ENCODE peak calls at places on chromosomes 11 and 22, in four cellular contexts. T is GM12878, L is HL-60, G is K562. H is an unnamed sample.

GRCh38 chr22:29314537-29315285 is 786 bp downstream of the RASL10A start:
- DNase-seq in T (no peak), L (no peak), G (no peak), H (peak; percentile 39)

GRCh38 chr22:41976070-41976901 is 7.0 kb downstream of the SEPTIN3 start:
- DNase-seq in T (no peak), L (no peak), G (peak; percentile 74), H (peak; percentile 54)

GRCh38 chr22:44639891-44640617 is 62.0 kb upstream of the PRR5 start:
- DNase-seq in T (no peak), L (no peak), G (no peak), H (no peak)

GRCh38 chr11:122817121-122817520 is 21.2 kb upstream of the CRTAM start:
- DNase-seq in T (no peak), L (no peak), G (no peak), H (no peak)

GRCh38 chr11:124732230-124732629 is 7.5 kb upstream of the NRGN start:
- DNase-seq in T (no peak), L (peak; percentile 58), G (no peak), H (no peak)

GRCh38 chr22:22977479-22978200 is 90.0 kb downstream of the IGLL5 start:
- DNase-seq in T (no peak), L (no peak), G (no peak), H (no peak)

GRCh38 chr11:9399466-9399865 is 15.0 kb downstream of the IPO7 start:
- DNase-seq in T (no peak), L (no peak), G (no peak), H (no peak)

GRCh38 chr11:30983143-30983542 is 386.4 kb downstream of the DCDC1 start:
- DNase-seq in T (no peak), L (no peak), G (no peak), H (no peak)

GRCh38 chr11:57938351-57938750 is 85.3 kb upstream of the OR9Q1 start:
- DNase-seq in T (no peak), L (no peak), G (no peak), H (no peak)

GRCh38 chr11:11992257-11992690 is 16.2 kb downstream of the DKK3 start:
- DNase-seq in T (no peak), L (no peak), G (no peak), H (no peak)

GRCh38 chr11:94325681-94326080 is 21.3 kb downstream of the IZUMO1R start:
- DNase-seq in T (peak; percentile 9), L (no peak), G (peak; percentile 64), H (peak; percentile 44)

GRCh38 chr11:35711173-35711910 is 48.8 kb downstream of the TRIM44 start:
- DNase-seq in T (no peak), L (no peak), G (no peak), H (no peak)

GRCh38 chr11:125464671-125465070 is 31.4 kb downstream of the FEZ1 start:
- DNase-seq in T (no peak), L (no peak), G (no peak), H (no peak)

GRCh38 chr11:72652871-72653615 is 21.2 kb downstream of the PDE2A start:
- DNase-seq in T (no peak), L (no peak), G (peak; percentile 82), H (no peak)

GRCh38 chr11:116990061-116990473 is 108.2 kb downstream of the SIK3 start:
- DNase-seq in T (no peak), L (no peak), G (no peak), H (no peak)

GRCh38 chr22:49533886-49534285 is 293.8 kb downstream of the BRD1 start:
- DNase-seq in T (no peak), L (no peak), G (no peak), H (no peak)

GRCh38 chr11:117438371-117439000 is 110.8 kb downstream of the CEP164 start:
- DNase-seq in T (no peak), L (no peak), G (no peak), H (no peak)

GRCh38 chr22:44776535-44777363 is 24.4 kb downstream of the ARHGAP8 start:
- DNase-seq in T (no peak), L (no peak), G (no peak), H (no peak)

GRCh38 chr11:89293966-89294679 is 116.4 kb downstream of the TYR start:
- DNase-seq in T (no peak), L (no peak), G (no peak), H (no peak)

GRCh38 chr11:128532016-128532570 is 55.3 kb downstream of the ETS1 start:
- DNase-seq in T (no peak), L (no peak), G (no peak), H (no peak)

GRCh38 chr22:38788417-38788816 is 5.5 kb downstream of the DNAL4 start:
- DNase-seq in T (no peak), L (no peak), G (no peak), H (no peak)

DNA sequence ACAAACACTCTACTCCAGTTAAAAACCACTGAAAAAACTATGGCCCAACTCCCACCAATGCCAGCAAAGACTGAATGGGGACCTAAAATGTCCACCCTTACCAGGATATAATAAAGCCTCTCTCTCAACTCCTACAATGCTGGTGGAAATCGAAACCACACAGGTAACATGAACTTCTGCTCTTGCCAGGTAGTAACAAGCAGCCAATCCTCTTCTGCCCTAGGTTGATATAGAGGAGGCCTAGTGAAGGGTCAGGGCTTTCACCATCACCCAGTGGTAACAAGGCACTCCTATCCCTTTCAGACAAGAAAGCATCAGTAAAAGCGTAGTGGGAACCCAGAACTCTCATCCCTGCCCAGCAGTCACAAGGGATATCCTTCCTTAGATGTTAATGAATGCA is 22.6 kb downstream of the DCUN1D5 start:
- DNase-seq in T (no peak), L (no peak), G (no peak), H (no peak)
- TF ChIP-seq SPI1 in T (no peak), L (no peak), G (no peak), H (no peak)

GRCh38 chr11:133355095-133355494 is 177.2 kb downstream of the OPCML start:
- DNase-seq in T (no peak), L (no peak), G (no peak), H (no peak)

GRCh38 chr11:133350045-133350444 is 182.3 kb downstream of the OPCML start:
- DNase-seq in T (no peak), L (no peak), G (no peak), H (no peak)

DNA sequence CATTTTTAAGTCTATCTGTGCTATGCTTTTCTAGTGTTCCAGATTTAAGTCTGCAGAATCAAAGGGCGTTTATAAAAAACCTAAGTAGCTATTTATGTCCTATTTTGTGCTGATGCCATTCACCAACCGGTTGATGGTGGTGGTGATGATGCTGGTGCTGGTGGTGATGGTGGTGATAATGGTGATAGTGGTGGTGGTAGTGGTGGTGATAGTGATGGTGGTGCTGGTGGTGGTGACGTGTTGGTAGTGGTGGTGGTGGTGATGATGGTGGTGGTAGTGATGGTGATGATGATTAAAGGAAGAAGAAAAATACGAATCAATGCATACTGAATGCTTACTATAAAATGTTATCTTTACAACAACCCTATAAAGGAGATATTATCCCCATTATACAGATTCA is 178.2 kb downstream of the OPCML start:
- DNase-seq in T (no peak), L (no peak), G (no peak), H (no peak)
- TF ChIP-seq SPI1 in T (no peak), L (no peak), G (no peak), H (no peak)

DNA sequence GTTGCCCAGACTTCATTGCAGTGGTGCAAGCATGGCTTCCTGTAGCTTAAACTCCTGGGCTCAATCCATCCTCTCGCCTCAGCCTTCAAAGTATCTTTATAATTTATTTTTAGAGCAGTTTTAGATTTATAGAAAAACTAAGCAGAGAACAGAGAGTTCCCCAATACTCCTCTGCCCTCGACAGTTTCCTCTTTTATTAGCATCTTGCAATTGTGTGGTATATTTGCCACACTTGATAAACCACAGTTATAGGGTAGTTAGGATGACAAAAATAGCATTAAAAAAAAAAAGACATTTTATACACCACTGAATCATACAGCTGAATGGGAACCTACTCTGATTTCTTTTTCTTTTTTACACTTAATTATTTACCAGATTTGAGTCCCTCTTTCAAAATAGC is 31.2 kb downstream of the MS4A2 start:
- DNase-seq in T (no peak), L (peak; percentile 21), G (no peak), H (no peak)
- TF ChIP-seq SPI1 in T (no peak), L (peak; percentile 73), G (no peak), H (no peak)

GRCh38 chr22:35350539-35351503 is 30.1 kb upstream of the HMOX1 start:
- DNase-seq in T (peak; percentile 58), L (peak; percentile 84), G (peak; percentile 93), H (peak; percentile 95)

GRCh38 chr22:35354068-35354467 is 26.8 kb upstream of the HMOX1 start:
- DNase-seq in T (no peak), L (no peak), G (no peak), H (no peak)

GRCh38 chr22:35353318-35353717 is 27.6 kb upstream of the HMOX1 start:
- DNase-seq in T (no peak), L (no peak), G (no peak), H (no peak)

GRCh38 chr22:35349704-35350538 is 31.0 kb upstream of the HMOX1 start:
- DNase-seq in T (no peak), L (no peak), G (no peak), H (no peak)

GRCh38 chr22:35352214-35353111 is 28.4 kb upstream of the HMOX1 start:
- DNase-seq in T (no peak), L (peak; percentile 85), G (no peak), H (no peak)
- TF ChIP-seq SPI1 in T (peak; percentile 67), L (no peak), G (no peak), H (peak; percentile 80)

DNA sequence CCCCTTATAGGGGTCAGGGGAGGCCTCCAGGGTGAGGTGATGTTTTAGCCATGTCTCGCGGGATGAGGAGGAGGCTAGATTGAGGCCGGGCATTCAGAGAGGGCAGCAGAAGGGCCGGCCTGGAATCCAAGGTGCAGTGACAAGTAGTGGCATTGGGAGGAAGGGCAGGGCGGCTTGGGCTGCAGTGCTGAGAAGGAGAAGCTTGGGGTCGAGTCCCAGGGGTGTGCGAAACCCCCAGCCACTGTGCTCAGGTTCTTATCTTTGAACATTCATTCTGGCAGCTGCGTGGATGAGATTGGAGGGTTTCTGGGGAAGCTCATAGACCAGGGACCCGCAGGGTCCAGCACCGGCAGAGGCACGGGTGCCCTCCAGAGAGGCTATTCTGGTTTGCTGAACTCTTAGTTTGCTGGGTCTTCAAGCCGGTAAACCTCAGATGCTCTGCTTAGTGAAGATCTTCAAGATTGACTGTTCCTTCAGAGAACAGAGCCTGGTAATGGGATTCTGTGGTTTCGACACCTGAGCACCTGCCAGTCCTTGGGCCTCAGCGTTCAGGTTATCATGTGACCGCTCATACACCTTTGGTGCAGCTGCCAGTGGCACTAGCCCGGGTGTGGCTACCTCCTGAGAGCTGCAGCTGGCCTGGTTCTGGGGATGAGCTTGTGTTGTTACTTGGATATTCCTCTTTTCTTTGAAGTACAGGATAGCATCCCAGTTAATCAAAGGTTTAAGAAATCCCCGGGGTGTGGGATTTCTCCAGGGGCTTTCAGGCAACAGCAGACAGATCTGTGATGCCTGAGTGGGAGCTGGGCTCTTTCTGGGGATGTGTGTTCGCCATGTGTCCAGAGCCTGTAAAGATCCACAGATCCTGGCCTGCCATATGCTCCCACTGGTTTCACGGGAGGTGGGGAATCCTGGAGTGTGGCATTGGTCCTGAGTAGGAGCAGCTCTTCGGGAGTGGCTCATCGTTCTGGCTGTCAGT is 152.8 kb downstream of the TBC1D22A start:
- DNase-seq in T (no peak), L (no peak), G (no peak), H (no peak)
- TF ChIP-seq SPI1 in T (no peak), L (no peak), G (no peak), H (no peak)